ENCODE peak calls at places on chromosomes 3 and 15, in nine cellular contexts. V is spleen, J is H1, A is breast epithelium, U is HL-60, G is sigmoid colon, O is GM23338, N is esophagus muscularis mucosa, M is stomach. C is an unnamed sample.
A peak's percentile ranks its signal among the peaks of the same experiment; 100 is the strongest.

GRCh38 chr3:44983413-44984040 is 7.5 kb downstream of the EXOSC7 start:
- DNase-seq in V (no peak), J (no peak), A (no peak), U (no peak), G (no peak), O (no peak), N (no peak), M (no peak), C (no peak)

GRCh38 chr3:41173926-41174702 is 25.2 kb upstream of the CTNNB1 start:
- DNase-seq in V (no peak), J (no peak), A (no peak), U (no peak), G (no peak), O (no peak), N (no peak), M (no peak), C (no peak)

GRCh38 chr3:48428088-48428862 is 1.6 kb downstream of the PLXNB1 start:
- DNase-seq in V (no peak), J (peak; percentile 73), A (no peak), U (no peak), G (peak; percentile 65), O (peak; percentile 79), N (no peak), M (peak; percentile 64), C (peak; percentile 80)

GRCh38 chr3:57161131-57161538 is 4.0 kb downstream of the IL17RD start:
- DNase-seq in V (no peak), J (no peak), A (no peak), U (no peak), G (no peak), O (no peak), N (no peak), M (no peak), C (no peak)

GRCh38 chr3:161351330-161351729 is 20.0 kb downstream of the SPTSSB start:
- DNase-seq in V (no peak), J (no peak), A (no peak), U (no peak), G (no peak), O (no peak), N (no peak), M (no peak), C (no peak)

GRCh38 chr3:38121451-38121831 is 15.5 kb downstream of the ACAA1 start:
- DNase-seq in V (no peak), J (no peak), A (peak; percentile 46), U (no peak), G (peak; percentile 77), O (no peak), N (no peak), M (peak; percentile 20), C (no peak)

GRCh38 chr3:8490079-8490552 is 11.5 kb upstream of the LMCD1 start:
- DNase-seq in V (no peak), J (no peak), A (no peak), U (no peak), G (no peak), O (no peak), N (no peak), M (no peak), C (no peak)

GRCh38 chr3:159364511-159364910 is 562.7 kb downstream of the MFSD1 start:
- DNase-seq in V (no peak), J (no peak), A (no peak), U (no peak), G (no peak), O (no peak), N (no peak), M (no peak), C (no peak)

GRCh38 chr3:72258786-72259185 is 473.8 kb upstream of the PROK2 start:
- DNase-seq in V (peak; percentile 76), J (no peak), A (no peak), U (peak; percentile 14), G (no peak), O (no peak), N (no peak), M (no peak), C (no peak)

GRCh38 chr3:136075218-136075808 is 109.8 kb downstream of the PPP2R3A start:
- DNase-seq in V (no peak), J (peak; percentile 63), A (peak; percentile 58), U (peak; percentile 68), G (peak; percentile 80), O (peak; percentile 85), N (no peak), M (peak; percentile 70), C (peak; percentile 75)

GRCh38 chr3:154971341-154971740 is 108.8 kb upstream of the MME start:
- DNase-seq in V (no peak), J (no peak), A (no peak), U (no peak), G (no peak), O (no peak), N (no peak), M (no peak), C (no peak)

GRCh38 chr3:64502284-64502683 is 185.5 kb downstream of the ADAMTS9 start:
- DNase-seq in V (no peak), J (no peak), A (no peak), U (no peak), G (no peak), O (no peak), N (peak; percentile 53), M (no peak), C (no peak)

GRCh38 chr3:100641471-100642032 is 32.2 kb downstream of the ADGRG7 start:
- DNase-seq in V (no peak), J (no peak), A (no peak), U (no peak), G (no peak), O (no peak), N (no peak), M (no peak), C (no peak)

GRCh38 chr3:71305246-71306206 is 278.0 kb downstream of the FOXP1 start:
- DNase-seq in V (peak; percentile 73), J (peak; percentile 62), A (no peak), U (no peak), G (no peak), O (peak; percentile 95), N (no peak), M (peak; percentile 34), C (peak; percentile 19)

GRCh38 chr3:138949445-138950005 is 2.5 kb downstream of the FOXL2NB start:
- DNase-seq in V (no peak), J (peak; percentile 67), A (no peak), U (no peak), G (no peak), O (no peak), N (no peak), M (no peak), C (no peak)

GRCh38 chr3:138948371-138949001 is 1.5 kb downstream of the FOXL2NB start:
- DNase-seq in V (no peak), J (no peak), A (no peak), U (no peak), G (no peak), O (peak; percentile 71), N (no peak), M (no peak), C (no peak)

GRCh38 chr3:138949002-138949418 is 2.0 kb downstream of the FOXL2NB start:
- DNase-seq in V (no peak), J (peak; percentile 67), A (no peak), U (no peak), G (no peak), O (peak; percentile 94), N (no peak), M (no peak), C (no peak)

GRCh38 chr3:138950701-138951100 is 3.7 kb downstream of the FOXL2NB start:
- DNase-seq in V (no peak), J (peak; percentile 43), A (no peak), U (no peak), G (no peak), O (no peak), N (no peak), M (no peak), C (no peak)

DNA sequence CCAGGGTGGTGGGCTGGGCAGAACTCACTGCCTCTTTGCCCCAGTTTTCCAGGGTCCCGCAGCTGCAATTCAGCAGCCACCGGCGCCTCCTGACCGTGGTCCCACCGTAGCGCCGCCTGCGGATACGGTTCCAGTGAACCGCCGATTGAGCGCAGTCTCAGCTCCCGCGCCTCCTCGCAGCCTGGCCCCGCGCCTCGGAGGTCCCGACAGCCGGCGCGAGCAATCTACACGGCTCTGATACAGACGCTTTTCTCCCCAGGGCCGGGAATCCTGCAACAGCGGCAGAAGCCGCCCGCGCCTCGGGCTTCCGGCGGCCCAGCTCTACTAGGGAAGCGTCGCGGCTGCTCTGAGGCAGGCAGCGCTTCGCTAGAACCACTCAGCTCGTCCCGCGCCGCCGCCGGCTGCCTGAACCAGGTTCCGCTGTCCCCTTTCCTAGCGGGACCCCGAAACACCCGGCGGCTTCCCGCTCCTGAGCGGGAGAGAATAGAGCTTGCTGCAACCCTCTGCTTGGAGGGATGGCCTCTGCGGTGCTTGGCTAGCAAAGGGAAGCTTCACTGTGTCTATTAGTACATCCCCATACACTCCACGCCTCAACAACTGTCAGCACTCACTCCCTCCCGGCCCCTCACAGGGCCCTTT is 3.1 kb downstream of the FOXL2NB start:
- DNase-seq in V (no peak), J (peak; percentile 73), A (no peak), U (no peak), G (no peak), O (peak; percentile 73), N (no peak), M (no peak), C (no peak)
- H3K4me3 ChIP-seq in V (peak overlapping the region; percentile 31), J (peak overlapping the region; percentile 67), A (peak overlapping the region; percentile 27), U (no peak overlapping the region), G (peak overlapping the region; percentile 40), O (peak overlapping the region; percentile 73), N (peak overlapping the region; percentile 44), M (peak overlapping the region; percentile 49), C (peak overlapping the region; percentile 11)

GRCh38 chr3:39531681-39532080 is 64.2 kb downstream of the MOBP start:
- DNase-seq in V (no peak), J (no peak), A (no peak), U (no peak), G (no peak), O (no peak), N (no peak), M (no peak), C (no peak)
- TF ChIP-seq POLR2AphosphoS5 in V (no peak), J (no peak), A (no peak), U (no peak), G (no peak), O (no peak), N (no peak), M (no peak), C (no peak)

DNA sequence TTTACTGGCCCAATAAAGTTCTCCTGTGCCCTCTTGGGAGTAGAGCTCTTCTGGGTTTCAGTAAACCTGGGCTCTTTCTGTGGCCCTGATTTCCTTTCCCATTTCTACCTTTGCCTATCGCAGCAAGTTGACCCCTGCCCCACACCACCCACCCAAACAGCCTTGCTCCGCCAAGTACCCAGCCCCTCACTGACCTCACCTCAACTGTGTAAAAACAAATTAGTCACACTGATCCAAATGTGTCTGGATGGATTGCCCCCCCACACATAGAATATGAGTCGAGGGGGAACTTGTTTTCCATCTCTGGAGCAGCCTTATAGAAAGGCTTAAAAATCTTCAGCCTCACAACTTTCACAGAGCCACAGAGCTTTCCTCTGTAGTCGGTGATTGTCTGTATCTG is 28.6 kb upstream of the VEPH1 start:
- DNase-seq in V (no peak), J (no peak), A (no peak), U (no peak), G (no peak), O (no peak), N (no peak), M (no peak), C (no peak)
- H3K4me3 ChIP-seq in V (no peak overlapping the region), J (no peak overlapping the region), A (no peak overlapping the region), U (no peak overlapping the region), G (no peak overlapping the region), O (no peak overlapping the region), N (no peak overlapping the region), M (no peak overlapping the region), C (no peak overlapping the region)

DNA sequence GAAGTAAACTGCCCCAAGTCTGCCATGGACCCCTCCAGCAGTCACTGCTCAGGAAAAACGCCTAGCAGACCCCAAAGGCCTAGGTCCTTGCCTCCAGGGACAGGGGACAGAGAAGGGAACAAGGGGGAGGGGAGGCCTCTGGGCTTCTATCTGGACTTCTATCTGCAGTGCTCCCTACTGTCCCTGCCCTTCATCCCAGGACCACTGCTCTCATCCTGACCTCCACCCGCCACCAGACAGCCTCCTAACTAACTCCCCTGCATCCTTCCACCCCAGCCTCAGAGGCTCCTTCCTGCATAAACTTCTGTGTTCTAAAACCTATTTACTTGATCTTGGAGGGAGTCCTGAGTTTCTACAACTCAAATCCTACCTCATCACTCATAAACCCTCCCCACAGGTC is 25.4 kb downstream of the SEMA7A start:
- DNase-seq in V (no peak), J (no peak), A (no peak), U (no peak), G (no peak), O (no peak), N (no peak), M (no peak), C (no peak)
- TF ChIP-seq POLR2AphosphoS5 in V (no peak), J (no peak), A (no peak), U (no peak), G (no peak), O (no peak), N (no peak), M (no peak), C (no peak)

C was measured in transverse colon.